ENCODE peak calls at places on chromosomes 16 and 17, in eight cellular contexts. Q is T-helper 9 cell; Y is germinal center; X is GM04504; O is COR-L47; R is CD4-positive, alpha-beta memory T cell; M is tibial artery; T is Caki2. E is an unnamed sample.

GRCh38 chr16:69861276-69862030 is 89.7 kb upstream of the CLEC18A start:
- DNase-seq in Q (no peak), Y (no peak), X (peak; percentile 56), O (peak; percentile 13), R (no peak), M (peak; percentile 81), T (no peak), E (peak; percentile 50)

GRCh38 chr16:65069090-65069489 is 52.8 kb downstream of the CDH11 start:
- DNase-seq in Q (no peak), Y (no peak), X (peak; percentile 76), O (no peak), R (no peak), M (no peak), T (no peak), E (no peak)

GRCh38 chr17:57311281-57312216 is 55.2 kb downstream of the MSI2 start:
- DNase-seq in Q (no peak), Y (no peak), X (no peak), O (peak; percentile 41), R (no peak), M (no peak), T (no peak), E (no peak)

GRCh38 chr17:69525920-69526841 is 111.7 kb downstream of the MAP2K6 start:
- DNase-seq in Q (no peak), Y (peak; percentile 36), X (no peak), O (peak; percentile 2), R (no peak), M (peak; percentile 69), T (peak; percentile 54), E (no peak)

GRCh38 chr17:56786989-56787482 is 46.7 kb downstream of the C17orf67 start:
- DNase-seq in Q (no peak), Y (no peak), X (peak; percentile 93), O (no peak), R (peak; percentile 61), M (no peak), T (peak; percentile 80), E (no peak)

GRCh38 chr16:59154295-59154694 is 420.2 kb upstream of the GOT2 start:
- DNase-seq in Q (no peak), Y (no peak), X (no peak), O (no peak), R (no peak), M (no peak), T (no peak), E (no peak)

GRCh38 chr17:81993726-81994592 is 16.5 kb downstream of the ASPSCR1 start:
- DNase-seq in Q (no peak), Y (no peak), X (no peak), O (no peak), R (no peak), M (peak; percentile 64), T (no peak), E (no peak)

GRCh38 chr17:47251421-47251940 is 2.1 kb upstream of the ITGB3 start:
- DNase-seq in Q (no peak), Y (no peak), X (no peak), O (no peak), R (no peak), M (no peak), T (no peak), E (no peak)

GRCh38 chr17:13437966-13438779 is 163.6 kb downstream of the HS3ST3A1 start:
- DNase-seq in Q (no peak), Y (no peak), X (no peak), O (no peak), R (no peak), M (no peak), T (peak; percentile 53), E (no peak)

GRCh38 chr16:83482545-83483162 is 325.1 kb upstream of the HSBP1 start:
- DNase-seq in Q (no peak), Y (no peak), X (no peak), O (no peak), R (no peak), M (no peak), T (no peak), E (no peak)

GRCh38 chr17:77495575-77495974 is 354.8 kb downstream of the SEC14L1 start:
- DNase-seq in Q (no peak), Y (no peak), X (no peak), O (no peak), R (no peak), M (no peak), T (no peak), E (no peak)

GRCh38 chr17:63150994-63151464 is 185.0 kb downstream of the TANC2 start:
- DNase-seq in Q (no peak), Y (no peak), X (no peak), O (no peak), R (no peak), M (no peak), T (no peak), E (no peak)

GRCh38 chr17:82128287-82128686 is 30.3 kb upstream of the FASN start:
- DNase-seq in Q (no peak), Y (no peak), X (no peak), O (no peak), R (no peak), M (no peak), T (no peak), E (no peak)

GRCh38 chr17:47615766-47616424 is 33.8 kb upstream of the KPNB1 start:
- DNase-seq in Q (no peak), Y (peak; percentile 45), X (peak; percentile 17), O (peak; percentile 40), R (no peak), M (no peak), T (peak; percentile 46), E (no peak)

GRCh38 chr17:7315570-7316243 is 547 bp upstream of the GPS2 start:
- DNase-seq in Q (no peak), Y (no peak), X (no peak), O (no peak), R (no peak), M (no peak), T (no peak), E (no peak)

GRCh38 chr17:41777157-41777578 is 9.3 kb downstream of the JUP start:
- DNase-seq in Q (no peak), Y (no peak), X (no peak), O (peak; percentile 12), R (no peak), M (no peak), T (peak; percentile 84), E (no peak)

GRCh38 chr17:43834106-43834505 is 1.2 kb upstream of the MPP3 start:
- DNase-seq in Q (no peak), Y (no peak), X (peak; percentile 67), O (peak; percentile 33), R (no peak), M (no peak), T (no peak), E (no peak)

GRCh38 chr17:58336456-58337094 is 8.0 kb upstream of the TSPOAP1 start:
- DNase-seq in Q (no peak), Y (no peak), X (no peak), O (no peak), R (peak; percentile 48), M (no peak), T (no peak), E (no peak)

E was measured in thoracic aorta.